ENCODE peak calls at places on chromosomes 13 and 19, in six cellular contexts. L is GM23338, B is neural progenitor cell, N is GM23248, F is MM.1S, I is PC-9. T is an unnamed sample.

GRCh38 chr13:44903596-44903995 is 85.7 kb downstream of the NUFIP1 start:
- DNase-seq in L (no peak), I (no peak), F (no peak), B (peak; percentile 56), N (peak; percentile 87), T (no peak)

GRCh38 chr13:36912983-36913382 is 7.1 kb downstream of the SMAD9 start:
- DNase-seq in F (no peak), B (no peak), L (no peak), N (peak; percentile 18), I (no peak), T (no peak)

GRCh38 chr19:18743281-18743825 is 47.8 kb downstream of the COMP start:
- DNase-seq in L (no peak), B (peak; percentile 56), I (no peak), F (no peak), N (no peak), T (no peak)

GRCh38 chr19:52230685-52231084 is 38.7 kb upstream of the ZNF766 start:
- DNase-seq in F (no peak), I (no peak), L (no peak), B (no peak), N (no peak), T (no peak)

GRCh38 chr19:28012361-28012760 is 1200.6 kb downstream of the UQCRFS1 start:
- DNase-seq in N (no peak), B (peak; percentile 53), I (no peak), F (no peak), L (peak; percentile 70), T (no peak)

GRCh38 chr13:67351915-67352314 is 121.8 kb upstream of the PCDH9 start:
- DNase-seq in F (no peak), I (no peak), N (no peak), L (no peak), B (no peak), T (no peak)

GRCh38 chr13:65744761-65745160 is 1485.4 kb downstream of the PCDH9 start:
- DNase-seq in F (no peak), N (no peak), B (no peak), I (no peak), L (no peak), T (no peak)

GRCh38 chr19:11201791-11202190 is 4.4 kb upstream of the KANK2 start:
- DNase-seq in I (no peak), B (no peak), L (no peak), N (no peak), F (no peak), T (no peak)

GRCh38 chr19:37683520-37683919 is 28.3 kb upstream of the ZFP30 start:
- DNase-seq in L (no peak), N (no peak), F (no peak), I (no peak), B (no peak), T (no peak)

GRCh38 chr13:100525453-100526298 is 62.9 kb downstream of the GGACT start:
- DNase-seq in N (no peak), B (no peak), F (no peak), I (no peak), L (no peak), T (no peak)

GRCh38 chr19:50728084-50728737 is 5.0 kb downstream of the CLEC11A start:
- DNase-seq in B (peak; percentile 95), F (no peak), N (peak; percentile 77), L (peak; percentile 99), I (no peak), T (no peak)

GRCh38 chr13:21458457-21458815 is 667 bp downstream of the ZDHHC20 start:
- DNase-seq in I (peak; percentile 64), L (peak; percentile 78), B (peak; percentile 62), F (peak; percentile 33), N (peak; percentile 52), T (peak; percentile 57)

GRCh38 chr19:16626796-16627193 is 1.2 kb downstream of the MED26 start:
- DNase-seq in F (no peak), L (no peak), B (peak; percentile 21), I (no peak), N (peak; percentile 43), T (no peak)

GRCh38 chr13:98220188-98220765 is 43.2 kb upstream of the RNF113B start:
- DNase-seq in N (no peak), I (no peak), F (no peak), L (no peak), B (no peak), T (no peak)

DNA sequence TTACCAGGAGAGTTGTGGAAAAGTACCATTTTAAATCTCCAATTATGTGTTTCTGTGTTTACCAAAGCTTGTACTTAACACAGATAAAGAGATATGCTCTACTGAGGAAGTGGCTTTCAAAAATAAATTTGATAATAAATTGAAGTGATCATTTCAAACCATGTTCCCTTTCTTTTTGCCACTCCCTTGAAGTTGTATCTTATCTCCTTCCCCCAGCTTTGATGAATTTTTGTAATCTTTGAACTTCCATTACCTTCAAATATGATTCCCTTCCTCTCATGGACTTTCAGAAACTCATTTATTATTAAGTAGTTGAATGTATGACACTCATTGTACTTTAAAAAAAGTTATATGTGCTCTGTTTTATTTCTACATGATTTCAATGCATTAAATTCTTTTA is 251.1 kb upstream of the SPRY2 start:
- DNase-seq in N (no peak), L (no peak), I (no peak), B (no peak), F (no peak), T (no peak)
- TF ChIP-seq EZH2 in N (no peak), L (no peak), I (no peak), B (no peak), F (no peak), T (no peak)

GRCh38 chr19:41553804-41554203 is 22.2 kb upstream of the CEACAM21 start:
- DNase-seq in B (no peak), N (no peak), L (no peak), F (no peak), I (no peak), T (no peak)
- H2AFZ ChIP-seq in B (no peak overlapping the region), N (no peak overlapping the region), L (no peak overlapping the region), F (no peak overlapping the region), I (no peak overlapping the region), T (no peak overlapping the region)

DNA sequence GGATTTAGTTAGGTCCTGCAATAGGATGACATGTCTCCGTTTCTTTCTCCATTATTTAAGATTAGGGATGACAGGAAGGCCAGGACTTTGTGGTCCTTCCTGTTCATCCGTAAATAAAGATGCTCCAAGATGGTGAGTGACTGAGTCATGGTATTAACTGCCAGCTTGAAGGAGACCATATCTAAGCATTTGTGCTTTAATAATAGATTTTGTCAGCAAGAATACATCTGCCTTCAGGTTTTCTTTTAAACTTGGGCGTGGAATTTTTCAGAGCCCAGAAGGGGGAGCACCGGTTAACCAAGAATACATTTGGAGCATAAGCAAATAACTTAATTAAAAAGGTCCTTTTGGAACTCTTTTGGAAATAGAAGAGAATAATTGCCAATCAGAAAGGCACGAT is 68.2 kb downstream of the ARHGAP35 start:
- DNase-seq in N (peak; percentile 45), B (no peak), L (peak; percentile 30), F (no peak), I (no peak), T (peak; percentile 30)
- H3F3A ChIP-seq in N (peaks cover 42% of the 10 kb centered on the region), B (peaks cover 18% of the 10 kb centered on the region), L (no peaks in the 10 kb centered on the region), F (peaks cover 22% of the 10 kb centered on the region), I (peaks cover 47% of the 10 kb centered on the region), T (peaks cover 13% of the 10 kb centered on the region)

DNA sequence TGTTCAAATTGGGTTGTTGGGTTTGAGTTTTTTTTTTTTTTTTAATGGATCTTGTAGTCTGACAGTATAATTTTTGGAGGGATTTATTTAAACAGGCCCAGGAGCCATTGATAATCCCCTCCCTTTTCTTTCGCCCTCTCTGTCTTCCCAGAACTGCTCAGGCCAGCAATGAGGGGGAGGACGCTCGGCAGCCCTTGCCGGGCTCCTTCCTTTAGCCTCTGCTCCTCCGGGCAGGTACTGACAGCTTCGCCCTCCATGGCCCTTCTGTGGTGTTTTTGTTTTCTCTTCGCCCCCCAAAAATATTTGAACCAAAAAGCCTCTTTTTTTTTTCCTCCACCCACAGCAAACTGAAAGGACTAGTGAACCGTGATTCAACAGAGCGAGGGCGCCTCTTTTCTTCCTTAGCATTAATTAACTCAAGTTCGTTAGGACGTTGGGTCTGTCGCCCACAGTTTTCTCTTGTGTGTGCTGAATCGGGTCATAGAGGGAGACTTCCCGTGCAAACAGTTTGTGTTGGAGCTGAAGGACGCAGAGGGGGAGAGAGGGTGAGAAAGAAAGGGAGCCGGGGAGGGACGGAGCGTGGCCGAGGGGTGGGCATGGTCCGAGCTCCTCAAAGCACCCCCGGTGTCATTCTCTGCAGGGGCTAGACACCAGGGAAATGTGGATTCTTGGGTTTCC is 21.5 kb downstream of the NFIX start:
- DNase-seq in L (peak; percentile 48), N (peak; percentile 66), I (no peak), F (no peak), B (peak; percentile 75), T (peak; percentile 42)
- TF ChIP-seq EZH2 in L (peak; percentile 94), N (no peak), I (no peak), F (no peak), B (peak; percentile 78), T (no peak)

GRCh38 chr19:3345850-3346460 is 20.4 kb upstream of the NFIC start:
- DNase-seq in L (no peak), N (no peak), B (no peak), F (no peak), I (no peak), T (no peak)
- H2AFZ ChIP-seq in L (no peak overlapping the region), N (peak overlapping the region; percentile 85), B (no peak overlapping the region), F (no peak overlapping the region), I (no peak overlapping the region), T (peak overlapping the region; percentile 84)

GRCh38 chr19:41321600-41322270 is 11.8 kb downstream of the CCDC97 start:
- DNase-seq in I (no peak), B (peak; percentile 80), F (no peak), L (peak; percentile 84), N (peak; percentile 81), T (peak; percentile 41)
- H3F3A ChIP-seq in I (peaks cover 23% of the 10 kb centered on the region), B (peaks cover 21% of the 10 kb centered on the region), F (peaks cover 10% of the 10 kb centered on the region), L (peaks cover 29% of the 10 kb centered on the region), N (peaks cover 51% of the 10 kb centered on the region), T (peaks cover 7% of the 10 kb centered on the region)

GRCh38 chr13:111271186-111271698 is 49.2 kb upstream of the TEX29 start:
- DNase-seq in B (no peak), F (no peak), L (no peak), I (no peak), N (no peak), T (no peak)
- TF ChIP-seq EZH2 in B (no peak), F (no peak), L (no peak), I (no peak), N (no peak), T (no peak)

DNA sequence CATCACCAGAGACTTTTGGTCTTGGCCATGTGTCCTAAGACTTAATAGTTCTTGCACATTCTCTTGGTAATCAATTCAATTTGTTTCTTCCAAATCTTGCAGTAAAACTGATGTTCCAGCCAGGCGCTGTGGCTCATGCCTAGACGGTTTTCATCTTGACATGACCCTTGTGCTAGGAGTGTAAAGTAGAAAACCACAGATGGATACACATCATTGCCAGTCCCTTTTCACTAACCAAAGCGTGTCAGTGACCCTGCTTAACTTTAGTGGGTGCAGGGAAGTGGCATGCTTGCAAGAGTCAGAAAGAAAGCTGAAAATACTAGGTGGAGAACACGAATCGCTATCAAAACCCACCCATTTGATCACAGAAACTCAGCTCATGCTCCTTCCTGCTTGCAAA is 18.0 kb upstream of the CD70 start:
- DNase-seq in N (peak; percentile 21), B (no peak), L (no peak), I (no peak), F (no peak), T (no peak)
- H2AFZ ChIP-seq in N (no peak overlapping the region), B (no peak overlapping the region), L (peak overlapping the region; percentile 23), I (no peak overlapping the region), F (no peak overlapping the region), T (no peak overlapping the region)